ENCODE peak calls at places on chromosomes 11 and 22, in eight cellular contexts. One of them, this sample, is unnamed. For H3K36me3, the result is how much of the 10 kb centered on the place peaks cover.

GRCh38 chr11:122267602-122268001 is 151.6 kb upstream of the BLID start:
- DNase-seq in OCI-LY7: no peak
- DNase-seq in thyroid gland: no peak
- DNase-seq in H7: no peak
- DNase-seq in BJ: no peak
- DNase-seq in HCT116: no peak
- DNase-seq in IMR-90: peak
- DNase-seq in mucosa of descending colon: no peak
- DNase-seq in this sample: no peak

GRCh38 chr11:110833033-110833484 is 120.8 kb upstream of the ARHGAP20 start:
- DNase-seq in IMR-90: peak
- DNase-seq in mucosa of descending colon: no peak
- DNase-seq in HCT116: no peak
- DNase-seq in thyroid gland: no peak
- DNase-seq in OCI-LY7: no peak
- DNase-seq in BJ: no peak
- DNase-seq in H7: no peak
- DNase-seq in this sample: no peak

GRCh38 chr11:25855916-25856315 is 476.0 kb upstream of the ANO3 start:
- DNase-seq in IMR-90: no peak
- DNase-seq in mucosa of descending colon: no peak
- DNase-seq in BJ: no peak
- DNase-seq in OCI-LY7: no peak
- DNase-seq in thyroid gland: no peak
- DNase-seq in H7: no peak
- DNase-seq in HCT116: no peak
- DNase-seq in this sample: no peak

GRCh38 chr11:120792306-120792705 is 231.6 kb upstream of the TBCEL start:
- DNase-seq in IMR-90: no peak
- DNase-seq in H7: no peak
- DNase-seq in thyroid gland: no peak
- DNase-seq in HCT116: no peak
- DNase-seq in BJ: no peak
- DNase-seq in mucosa of descending colon: no peak
- DNase-seq in OCI-LY7: no peak
- DNase-seq in this sample: no peak

GRCh38 chr22:38290347-38290746 is 17.5 kb upstream of the TMEM184B start:
- DNase-seq in HCT116: no peak
- DNase-seq in mucosa of descending colon: peak
- DNase-seq in OCI-LY7: peak
- DNase-seq in BJ: no peak
- DNase-seq in thyroid gland: no peak
- DNase-seq in H7: no peak
- DNase-seq in IMR-90: no peak
- DNase-seq in this sample: no peak

GRCh38 chr11:8832571-8833260 is 78.3 kb upstream of the AKIP1 start:
- DNase-seq in mucosa of descending colon: no peak
- DNase-seq in HCT116: no peak
- DNase-seq in OCI-LY7: peak
- DNase-seq in IMR-90: peak
- DNase-seq in BJ: peak
- DNase-seq in thyroid gland: peak
- DNase-seq in H7: no peak
- DNase-seq in this sample: no peak

GRCh38 chr11:116371146-116371545 is 401.6 kb downstream of the BUD13 start:
- DNase-seq in H7: no peak
- DNase-seq in thyroid gland: no peak
- DNase-seq in BJ: no peak
- DNase-seq in OCI-LY7: no peak
- DNase-seq in IMR-90: no peak
- DNase-seq in HCT116: no peak
- DNase-seq in mucosa of descending colon: no peak
- DNase-seq in this sample: no peak

GRCh38 chr11:30023037-30023436 is 6.2 kb upstream of the KCNA4 start:
- DNase-seq in mucosa of descending colon: no peak
- DNase-seq in BJ: no peak
- DNase-seq in OCI-LY7: no peak
- DNase-seq in IMR-90: no peak
- DNase-seq in thyroid gland: no peak
- DNase-seq in HCT116: no peak
- DNase-seq in H7: no peak
- DNase-seq in this sample: no peak

GRCh38 chr22:31100762-31101525 is 6.4 kb downstream of the SELENOM start:
- DNase-seq in IMR-90: no peak
- DNase-seq in OCI-LY7: no peak
- DNase-seq in thyroid gland: no peak
- DNase-seq in HCT116: no peak
- DNase-seq in mucosa of descending colon: no peak
- DNase-seq in H7: no peak
- DNase-seq in BJ: no peak
- DNase-seq in this sample: no peak

GRCh38 chr11:69008774-69009440 is 4.1 kb downstream of the MRGPRF start:
- DNase-seq in mucosa of descending colon: peak
- DNase-seq in OCI-LY7: no peak
- DNase-seq in H7: peak
- DNase-seq in BJ: peak
- DNase-seq in HCT116: peak
- DNase-seq in IMR-90: peak
- DNase-seq in thyroid gland: peak
- DNase-seq in this sample: no peak

GRCh38 chr22:49724030-49724892 is 103.4 kb downstream of the BRD1 start:
- DNase-seq in OCI-LY7: peak
- DNase-seq in IMR-90: no peak
- DNase-seq in mucosa of descending colon: no peak
- DNase-seq in BJ: no peak
- DNase-seq in HCT116: no peak
- DNase-seq in thyroid gland: no peak
- DNase-seq in H7: peak
- DNase-seq in this sample: no peak

GRCh38 chr22:48241658-48242057 is 1479.2 kb downstream of the TBC1D22A start:
- DNase-seq in OCI-LY7: no peak
- DNase-seq in IMR-90: no peak
- DNase-seq in thyroid gland: no peak
- DNase-seq in BJ: no peak
- DNase-seq in mucosa of descending colon: no peak
- DNase-seq in H7: no peak
- DNase-seq in HCT116: no peak
- DNase-seq in this sample: no peak

GRCh38 chr22:22692707-22693530 is 48.5 kb downstream of the GGTLC2 start:
- DNase-seq in IMR-90: peak
- DNase-seq in H7: peak
- DNase-seq in OCI-LY7: peak
- DNase-seq in mucosa of descending colon: peak
- DNase-seq in BJ: no peak
- DNase-seq in HCT116: no peak
- DNase-seq in thyroid gland: peak
- DNase-seq in this sample: peak

GRCh38 chr11:69178819-69179482 is 23.2 kb downstream of the SMIM38 start:
- DNase-seq in H7: no peak
- DNase-seq in thyroid gland: no peak
- DNase-seq in BJ: no peak
- DNase-seq in IMR-90: no peak
- DNase-seq in mucosa of descending colon: no peak
- DNase-seq in OCI-LY7: no peak
- DNase-seq in HCT116: no peak
- DNase-seq in this sample: no peak

GRCh38 chr22:33867118-33867863 is 53.0 kb downstream of the LARGE1 start:
- DNase-seq in H7: no peak
- DNase-seq in IMR-90: peak
- DNase-seq in BJ: no peak
- DNase-seq in thyroid gland: no peak
- DNase-seq in mucosa of descending colon: no peak
- DNase-seq in OCI-LY7: no peak
- DNase-seq in HCT116: no peak
- DNase-seq in this sample: no peak

GRCh38 chr22:49971232-49972162 is 10.9 kb downstream of the PIM3 start:
- DNase-seq in mucosa of descending colon: peak
- DNase-seq in thyroid gland: peak
- DNase-seq in BJ: no peak
- DNase-seq in IMR-90: no peak
- DNase-seq in OCI-LY7: no peak
- DNase-seq in H7: peak
- DNase-seq in HCT116: no peak
- DNase-seq in this sample: no peak

GRCh38 chr11:11520231-11521015 is 101.4 kb downstream of the GALNT18 start:
- DNase-seq in HCT116: no peak
- DNase-seq in thyroid gland: no peak
- DNase-seq in mucosa of descending colon: no peak
- DNase-seq in OCI-LY7: no peak
- DNase-seq in BJ: no peak
- DNase-seq in IMR-90: no peak
- DNase-seq in H7: peak
- DNase-seq in this sample: no peak

GRCh38 chr11:43784301-43784700 is 96.3 kb upstream of the ALKBH3 start:
- DNase-seq in BJ: no peak
- DNase-seq in HCT116: no peak
- DNase-seq in OCI-LY7: no peak
- DNase-seq in mucosa of descending colon: no peak
- DNase-seq in H7: no peak
- DNase-seq in IMR-90: no peak
- DNase-seq in thyroid gland: no peak
- DNase-seq in this sample: no peak

GRCh38 chr11:115607621-115608191 is 103.5 kb upstream of the CADM1 start:
- DNase-seq in OCI-LY7: no peak
- DNase-seq in thyroid gland: peak
- DNase-seq in BJ: no peak
- DNase-seq in HCT116: no peak
- DNase-seq in mucosa of descending colon: no peak
- DNase-seq in IMR-90: no peak
- DNase-seq in H7: no peak
- DNase-seq in this sample: no peak

GRCh38 chr11:41622707-41623359 is 163.4 kb upstream of the LRRC4C start:
- DNase-seq in H7: no peak
- DNase-seq in IMR-90: no peak
- DNase-seq in OCI-LY7: no peak
- DNase-seq in mucosa of descending colon: no peak
- DNase-seq in HCT116: no peak
- DNase-seq in BJ: no peak
- DNase-seq in thyroid gland: no peak
- DNase-seq in this sample: no peak
- H3K4me3 ChIP-seq in H7: no peak
- H3K4me3 ChIP-seq in IMR-90: no peak
- H3K4me3 ChIP-seq in OCI-LY7: no peak
- H3K4me3 ChIP-seq in mucosa of descending colon: no peak
- H3K4me3 ChIP-seq in HCT116: no peak
- H3K4me3 ChIP-seq in BJ: no peak
- H3K4me3 ChIP-seq in thyroid gland: no peak
- H3K4me3 ChIP-seq in this sample: no peak

GRCh38 chr11:65291613-65292012 is 23.1 kb upstream of the CDC42EP2 start:
- DNase-seq in BJ: no peak
- DNase-seq in H7: no peak
- DNase-seq in thyroid gland: peak
- DNase-seq in mucosa of descending colon: no peak
- DNase-seq in OCI-LY7: no peak
- DNase-seq in IMR-90: peak
- DNase-seq in HCT116: no peak
- DNase-seq in this sample: no peak
- H3K36me3 ChIP-seq in BJ: under half
- H3K36me3 ChIP-seq in H7: half or more
- H3K36me3 ChIP-seq in thyroid gland: under half
- H3K36me3 ChIP-seq in mucosa of descending colon: under half
- H3K36me3 ChIP-seq in OCI-LY7: half or more
- H3K36me3 ChIP-seq in IMR-90: under half
- H3K36me3 ChIP-seq in HCT116: half or more
- H3K36me3 ChIP-seq in this sample: half or more

GRCh38 chr22:35352214-35353111 is 28.4 kb upstream of the HMOX1 start:
- DNase-seq in HCT116: no peak
- DNase-seq in H7: peak
- DNase-seq in OCI-LY7: peak
- DNase-seq in mucosa of descending colon: peak
- DNase-seq in BJ: no peak
- DNase-seq in thyroid gland: peak
- DNase-seq in IMR-90: no peak
- DNase-seq in this sample: no peak
- H3K4me3 ChIP-seq in HCT116: no peak
- H3K4me3 ChIP-seq in H7: no peak
- H3K4me3 ChIP-seq in OCI-LY7: peak
- H3K4me3 ChIP-seq in mucosa of descending colon: no peak
- H3K4me3 ChIP-seq in BJ: no peak
- H3K4me3 ChIP-seq in thyroid gland: no peak
- H3K4me3 ChIP-seq in IMR-90: no peak
- H3K4me3 ChIP-seq in this sample: no peak

DNA sequence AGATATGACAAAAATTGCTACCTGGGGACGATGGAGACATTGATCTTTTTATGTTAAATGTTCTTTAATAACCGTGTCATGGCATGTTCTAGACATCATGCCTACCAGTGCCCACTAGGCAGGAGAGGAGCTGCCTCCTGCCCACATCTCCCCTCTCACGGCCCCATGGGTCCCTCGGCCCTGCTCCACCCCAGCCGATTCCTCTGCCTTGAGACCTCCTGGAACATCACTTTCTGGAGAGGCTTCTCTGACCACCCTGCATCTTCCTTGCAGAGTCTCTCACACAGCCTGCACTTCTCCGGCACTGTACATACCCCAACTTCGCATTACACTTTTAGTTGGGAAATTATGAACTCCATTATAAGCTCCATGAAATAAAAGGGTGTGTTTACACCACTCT is 16.8 kb downstream of the EFCAB6 start:
- DNase-seq in H7: no peak
- DNase-seq in IMR-90: no peak
- DNase-seq in mucosa of descending colon: no peak
- DNase-seq in thyroid gland: no peak
- DNase-seq in HCT116: no peak
- DNase-seq in BJ: no peak
- DNase-seq in OCI-LY7: no peak
- DNase-seq in this sample: no peak
- H3K36me3 ChIP-seq in H7: under half
- H3K36me3 ChIP-seq in IMR-90: under half
- H3K36me3 ChIP-seq in mucosa of descending colon: under half
- H3K36me3 ChIP-seq in thyroid gland: under half
- H3K36me3 ChIP-seq in HCT116: under half
- H3K36me3 ChIP-seq in BJ: under half
- H3K36me3 ChIP-seq in OCI-LY7: under half
- H3K36me3 ChIP-seq in this sample: under half

DNA sequence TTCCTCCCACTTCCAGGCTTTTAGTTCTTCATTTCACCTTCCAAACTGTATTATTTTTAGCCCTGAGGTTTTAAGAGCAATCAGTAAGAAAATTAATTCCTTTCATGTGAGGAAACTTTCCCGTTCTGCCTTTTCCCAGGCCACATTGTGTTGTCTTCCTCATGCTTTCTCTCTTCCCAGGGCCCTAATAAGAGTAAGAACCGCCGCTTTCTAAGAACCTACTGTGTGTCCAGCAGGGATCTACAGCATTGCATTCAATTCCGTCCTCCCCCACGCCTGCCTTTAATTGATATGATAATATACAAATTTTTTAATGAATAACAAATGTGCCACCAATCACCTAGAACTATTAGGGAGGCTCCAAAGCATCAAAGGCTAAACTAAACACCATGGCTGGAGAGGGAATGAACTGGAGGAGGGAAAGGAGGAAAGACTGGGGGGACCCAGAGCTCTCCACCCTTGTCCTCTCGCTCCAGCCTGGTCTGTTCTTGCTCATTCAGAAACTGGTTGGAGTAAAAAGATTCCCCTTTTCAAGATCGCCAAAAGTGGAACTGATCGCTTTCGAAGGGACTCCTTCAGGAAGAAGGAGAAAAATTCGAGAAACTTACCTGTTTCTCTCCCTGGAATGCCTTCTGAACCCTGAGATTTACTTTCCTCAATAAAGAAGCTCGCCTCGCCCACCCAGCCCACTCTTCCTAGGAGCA is 46.8 kb downstream of the OR4D9 start:
- DNase-seq in BJ: no peak
- DNase-seq in IMR-90: no peak
- DNase-seq in OCI-LY7: no peak
- DNase-seq in H7: peak
- DNase-seq in HCT116: no peak
- DNase-seq in mucosa of descending colon: no peak
- DNase-seq in thyroid gland: no peak
- DNase-seq in this sample: no peak
- H3K4me3 ChIP-seq in BJ: peak
- H3K4me3 ChIP-seq in IMR-90: peak
- H3K4me3 ChIP-seq in OCI-LY7: peak
- H3K4me3 ChIP-seq in H7: peak
- H3K4me3 ChIP-seq in HCT116: no peak
- H3K4me3 ChIP-seq in mucosa of descending colon: no peak
- H3K4me3 ChIP-seq in thyroid gland: no peak
- H3K4me3 ChIP-seq in this sample: no peak

This sample was measured in effector memory CD4-positive, alpha-beta T cell.